ENCODE peak calls at places on chromosome 15, in four cellular contexts. B is BJ, Q is germinal center, L is EH. W is an unnamed sample.

GRCh38 chr15:40420071-40420713 is 14.6 kb downstream of the IVD start:
- DNase-seq in L (no peak), B (no peak), Q (no peak), W (no peak)

GRCh38 chr15:83871808-83872559 is 218.1 kb downstream of the ADAMTSL3 start:
- DNase-seq in L (peak; percentile 16), B (no peak), Q (no peak), W (no peak)

GRCh38 chr15:29433507-29433906 is 163.9 kb upstream of the NSMCE3 start:
- DNase-seq in B (no peak), L (no peak), Q (no peak), W (no peak)

GRCh38 chr15:100244796-100245495 is 96.8 kb downstream of the ADAMTS17 start:
- DNase-seq in L (no peak), Q (no peak), B (no peak), W (no peak)

GRCh38 chr15:85041230-85041629 is 59.6 kb downstream of the PDE8A start:
- DNase-seq in B (no peak), L (no peak), Q (no peak), W (no peak)

GRCh38 chr15:38069506-38069905 is 135.1 kb downstream of the TMCO5A start:
- DNase-seq in L (peak; percentile 86), B (peak; percentile 68), Q (no peak), W (no peak)

GRCh38 chr15:95932676-95933075 is 397.8 kb upstream of the NR2F2 start:
- DNase-seq in B (peak; percentile 97), Q (no peak), L (peak; percentile 99), W (no peak)

GRCh38 chr15:69718916-69719315 is 266.3 kb downstream of the RPLP1 start:
- DNase-seq in L (no peak), Q (peak; percentile 30), B (no peak), W (no peak)

GRCh38 chr15:69713726-69714559 is 261.3 kb downstream of the RPLP1 start:
- DNase-seq in Q (no peak), L (no peak), B (no peak), W (no peak)

GRCh38 chr15:42136513-42136912 is 19.9 kb downstream of the PLA2G4F start:
- DNase-seq in Q (no peak), B (no peak), L (no peak), W (no peak)

GRCh38 chr15:98231696-98232440 is 271.4 kb downstream of the ARRDC4 start:
- DNase-seq in L (peak; percentile 71), Q (no peak), B (peak; percentile 3), W (no peak)

W was measured in GOT3.